ENCODE peak calls at places on chromosomes 6 and 20, in five cellular contexts. M is Panc1; T is progenitor cell of endocrine pancreas; G is CD4-positive, alpha-beta T cell; K is esophagus muscularis mucosa. V is an unnamed sample.

GRCh38 chr6:10582774-10583508 is 61.8 kb downstream of the GCNT2 start:
- DNase-seq in G (no peak), T (no peak), K (no peak), M (no peak), V (no peak)

GRCh38 chr6:7214400-7214940 is 98.5 kb downstream of the SSR1 start:
- DNase-seq in G (no peak), M (no peak), K (no peak), T (no peak), V (no peak)

GRCh38 chr6:113936093-113936934 is 34.6 kb downstream of the HDAC2 start:
- DNase-seq in G (no peak), K (no peak), T (no peak), M (peak; percentile 69), V (no peak)

GRCh38 chr6:34491091-34491430 is 25.2 kb downstream of the PACSIN1 start:
- DNase-seq in K (no peak), G (no peak), M (no peak), T (no peak), V (no peak)

GRCh38 chr6:44925100-44925739 is 402.9 kb upstream of the RUNX2 start:
- DNase-seq in G (no peak), K (no peak), M (no peak), T (no peak), V (no peak)

GRCh38 chr20:60052322-60052721 is 94.1 kb downstream of the CDH26 start:
- DNase-seq in T (no peak), M (no peak), G (no peak), K (no peak), V (no peak)

GRCh38 chr20:31260326-31260932 is 3.0 kb downstream of the DEFB115 start:
- DNase-seq in K (no peak), M (peak; percentile 46), G (no peak), T (no peak), V (no peak)

GRCh38 chr20:34095825-34096224 is 16.2 kb downstream of the EIF2S2 start:
- DNase-seq in T (no peak), K (no peak), G (no peak), M (no peak), V (no peak)

GRCh38 chr20:47905628-47906487 is 120.6 kb upstream of the SULF2 start:
- DNase-seq in M (no peak), G (no peak), T (no peak), K (no peak), V (no peak)

GRCh38 chr6:45661667-45662066 is 283.9 kb upstream of the SUPT3H start:
- DNase-seq in T (no peak), K (no peak), M (no peak), G (no peak), V (no peak)

DNA sequence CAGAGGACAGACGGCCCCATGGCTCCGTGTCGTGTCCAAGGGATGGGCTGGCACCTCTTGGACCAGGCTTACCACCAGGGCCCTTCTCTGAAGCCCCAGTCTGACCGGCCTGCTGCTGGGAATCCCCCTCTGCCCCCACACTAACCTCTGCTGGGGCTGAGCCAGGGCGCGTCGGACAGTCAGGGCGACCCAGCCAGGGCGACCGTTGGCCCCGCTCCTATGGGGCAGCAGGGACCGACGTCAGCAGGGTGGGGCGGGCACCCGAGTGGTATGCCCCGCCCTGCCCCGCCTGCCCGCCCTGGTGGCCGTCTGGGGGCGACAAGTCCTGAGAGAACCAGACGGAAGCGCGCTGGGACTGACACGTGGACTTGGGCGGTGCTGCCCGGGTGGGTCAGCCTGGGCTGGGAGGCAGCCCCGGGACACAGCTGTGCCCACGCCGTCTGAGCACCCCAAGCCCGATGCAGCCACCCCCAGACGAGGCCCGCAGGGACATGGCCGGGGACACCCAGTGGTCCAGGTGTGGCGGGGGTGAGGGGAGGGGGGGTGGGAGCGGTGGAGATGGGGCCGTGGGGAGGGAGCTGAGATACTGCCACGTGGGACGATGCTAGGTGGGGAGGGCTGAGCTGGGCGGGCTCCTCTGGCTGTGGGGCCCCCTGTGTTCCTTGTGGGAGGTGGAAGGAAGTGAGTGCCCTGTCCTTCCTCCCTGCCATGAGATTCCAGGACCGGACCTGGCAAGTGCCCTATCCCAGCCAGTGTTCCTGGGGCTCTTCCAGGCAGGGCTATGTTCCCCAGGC is at the start of gene SLC17A9:
- DNase-seq in M (no peak), K (no peak), G (no peak), T (no peak), V (peak; percentile 60)
- TF ChIP-seq CTCF in M (no peak), K (peak; percentile 15), G (no peak), T (no peak), V (no peak)

GRCh38 chr20:25309395-25310267 is 61.7 kb downstream of the PYGB start:
- DNase-seq in T (no peak), M (peak; percentile 67), K (no peak), G (no peak), V (no peak)

GRCh38 chr20:25306991-25307903 is 59.4 kb downstream of the PYGB start:
- DNase-seq in M (no peak), G (no peak), T (no peak), K (no peak), V (no peak)

GRCh38 chr20:25308083-25308491 is 60.2 kb downstream of the PYGB start:
- DNase-seq in M (no peak), G (no peak), K (no peak), T (no peak), V (no peak)

GRCh38 chr20:25310268-25310920 is 62.5 kb downstream of the PYGB start:
- DNase-seq in G (peak; percentile 18), K (no peak), M (peak; percentile 92), T (no peak), V (peak; percentile 31)

GRCh38 chr20:25308671-25309394 is 60.9 kb downstream of the PYGB start:
- DNase-seq in G (no peak), K (no peak), T (no peak), M (no peak), V (no peak)
- TF ChIP-seq CTCF in G (no peak), K (no peak), T (no peak), M (no peak), V (no peak)

GRCh38 chr6:137165375-137166246 is 7.8 kb downstream of the IL22RA2 start:
- DNase-seq in T (no peak), K (no peak), G (peak; percentile 13), M (no peak), V (peak; percentile 26)
- TF ChIP-seq CTCF in T (no peak), K (no peak), G (no peak), M (peak; percentile 52), V (no peak)

GRCh38 chr20:62703853-62704228 is 4.8 kb upstream of the NTSR1 start:
- DNase-seq in K (no peak), T (no peak), M (peak; percentile 70), G (no peak), V (no peak)

GRCh38 chr20:62704341-62704948 is 4.2 kb upstream of the NTSR1 start:
- DNase-seq in K (no peak), M (peak; percentile 77), T (no peak), G (no peak), V (no peak)

GRCh38 chr20:62702008-62702290 is 6.7 kb upstream of the NTSR1 start:
- DNase-seq in M (no peak), K (no peak), T (no peak), G (no peak), V (no peak)

GRCh38 chr20:62701161-62702007 is 7.3 kb upstream of the NTSR1 start:
- DNase-seq in M (no peak), T (no peak), G (no peak), K (no peak), V (no peak)

GRCh38 chr20:62702886-62703852 is 5.5 kb upstream of the NTSR1 start:
- DNase-seq in K (no peak), M (peak; percentile 86), T (no peak), G (no peak), V (no peak)
- TF ChIP-seq CTCF in K (no peak), M (no peak), T (no peak), G (no peak), V (no peak)

GRCh38 chr20:21767200-21767738 is 61.8 kb downstream of the PAX1 start:
- DNase-seq in K (no peak), G (no peak), M (no peak), T (no peak), V (no peak)

GRCh38 chr20:21767739-21768223 is 62.3 kb downstream of the PAX1 start:
- DNase-seq in T (peak; percentile 63), M (no peak), K (no peak), G (no peak), V (no peak)
- TF ChIP-seq CTCF in T (peak; percentile 84), M (peak; percentile 68), K (no peak), G (no peak), V (no peak)

GRCh38 chr6:64280569-64280968 is 645.0 kb downstream of the PHF3 start:
- DNase-seq in G (no peak), M (peak; percentile 18), T (peak; percentile 14), K (no peak), V (no peak)
- TF ChIP-seq CTCF in G (no peak), M (peak; percentile 39), T (peak; percentile 76), K (peak; percentile 37), V (no peak)

DNA sequence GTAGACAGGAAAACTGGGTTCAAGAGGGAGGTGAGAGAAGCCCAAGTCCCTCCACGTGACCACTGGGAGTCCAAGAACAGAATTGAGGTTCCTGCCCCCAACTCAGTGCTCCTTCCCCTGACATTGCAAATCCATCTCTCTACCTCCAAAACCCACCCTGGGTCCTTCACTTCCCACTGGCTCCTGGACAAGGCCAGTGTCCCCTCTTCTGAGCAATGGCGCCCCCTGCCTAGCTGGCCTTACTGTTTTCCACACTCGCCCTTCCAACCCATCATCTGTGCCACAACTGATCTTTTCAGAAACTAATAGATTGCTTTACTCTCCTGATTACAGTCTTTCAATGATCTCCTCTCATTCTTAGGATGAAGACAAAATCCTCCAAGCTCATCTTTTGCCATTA is 200.3 kb downstream of the ANKRD60 start:
- DNase-seq in T (no peak), K (no peak), M (no peak), G (no peak), V (no peak)
- TF ChIP-seq CTCF in T (peak; percentile 36), K (no peak), M (no peak), G (no peak), V (no peak)